ENCODE peak calls at places on chromosomes 3 and 15, in six cellular contexts. S is uterus, U is body of pancreas, J is Peyer's patch, X is adrenal gland, E is H54. G is an unnamed sample.

GRCh38 chr3:108590443-108590842 is 921 bp downstream of the DZIP3 start:
- DNase-seq in X (no peak), E (no peak), J (no peak), U (no peak), S (no peak), G (no peak)

GRCh38 chr15:78873796-78874761 is 1.4 kb downstream of the MORF4L1 start:
- DNase-seq in S (peak; percentile 31), J (peak; percentile 41), U (no peak), E (no peak), X (peak; percentile 60), G (no peak)

GRCh38 chr15:50042775-50043174 is 76.3 kb downstream of the ATP8B4 start:
- DNase-seq in E (no peak), J (no peak), X (no peak), S (no peak), U (no peak), G (no peak)

GRCh38 chr3:125055165-125055912 is 458 bp downstream of the HEG1 start:
- DNase-seq in E (no peak), X (peak; percentile 33), U (no peak), S (peak; percentile 56), J (no peak), G (peak; percentile 48)

GRCh38 chr3:164550857-164551256 is 527.4 kb downstream of the SI start:
- DNase-seq in U (no peak), S (no peak), J (no peak), E (no peak), X (no peak), G (no peak)

GRCh38 chr3:124513610-124513997 is 216.6 kb upstream of the UMPS start:
- DNase-seq in E (no peak), U (no peak), X (no peak), J (no peak), S (no peak), G (no peak)

GRCh38 chr3:171295502-171296373 is 164.5 kb downstream of the TNIK start:
- DNase-seq in U (no peak), J (no peak), S (no peak), E (no peak), X (no peak), G (no peak)

GRCh38 chr15:33116218-33116617 is 78.3 kb downstream of the FMN1 start:
- DNase-seq in S (no peak), X (no peak), E (no peak), J (no peak), U (no peak), G (no peak)

GRCh38 chr3:23075478-23075877 is 127.6 kb upstream of the UBE2E2 start:
- DNase-seq in U (no peak), S (no peak), X (no peak), J (no peak), E (no peak), G (no peak)

GRCh38 chr3:117063910-117064309 is 354.3 kb downstream of the TUSC7 start:
- DNase-seq in J (no peak), U (no peak), S (no peak), X (no peak), E (no peak), G (no peak)

GRCh38 chr3:189773056-189773455 is 141.9 kb downstream of the TP63 start:
- DNase-seq in U (no peak), S (no peak), X (no peak), J (no peak), E (no peak), G (no peak)

GRCh38 chr3:9169951-9170850 is 79.2 kb downstream of the SRGAP3 start:
- DNase-seq in E (no peak), J (no peak), X (no peak), S (no peak), U (no peak), G (no peak)

GRCh38 chr15:47750030-47750739 is 32.9 kb downstream of the SEMA6D start:
- DNase-seq in S (no peak), J (no peak), X (no peak), E (peak; percentile 15), U (no peak), G (no peak)

GRCh38 chr3:18507333-18507732 is 82.2 kb upstream of the SATB1 start:
- DNase-seq in X (no peak), E (no peak), J (no peak), S (no peak), U (no peak), G (no peak)

DNA sequence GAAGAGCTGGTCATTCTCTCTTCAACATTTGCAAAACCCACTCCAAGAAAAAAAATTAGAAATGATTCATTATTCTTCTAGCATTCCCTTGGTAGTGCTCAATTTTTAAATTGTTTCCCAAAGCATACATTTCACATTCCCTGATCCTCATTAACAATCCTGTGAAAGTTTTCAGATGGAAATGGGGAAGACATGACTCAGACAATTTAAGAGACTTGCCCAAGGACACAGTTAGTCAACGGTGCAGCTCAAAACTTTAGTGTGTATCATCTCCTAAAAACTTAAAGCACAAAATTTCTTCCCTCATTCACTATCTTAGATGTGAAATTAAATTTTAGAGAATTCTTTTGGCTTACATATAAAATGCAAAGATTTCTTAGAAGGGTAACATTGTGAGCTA is 17.1 kb upstream of the ABI3BP start:
- DNase-seq in U (no peak), J (no peak), X (no peak), S (no peak), E (no peak), G (no peak)
- TF ChIP-seq POLR2A in U (no peak), J (no peak), X (no peak), S (no peak), E (no peak), G (no peak)

GRCh38 chr3:17151598-17152373 is 267.0 kb downstream of the PLCL2 start:
- DNase-seq in U (no peak), X (peak; percentile 84), S (no peak), J (peak; percentile 38), E (no peak), G (peak; percentile 64)
- TF ChIP-seq POLR2A in U (no peak), X (no peak), S (no peak), J (no peak), E (no peak), G (no peak)

DNA sequence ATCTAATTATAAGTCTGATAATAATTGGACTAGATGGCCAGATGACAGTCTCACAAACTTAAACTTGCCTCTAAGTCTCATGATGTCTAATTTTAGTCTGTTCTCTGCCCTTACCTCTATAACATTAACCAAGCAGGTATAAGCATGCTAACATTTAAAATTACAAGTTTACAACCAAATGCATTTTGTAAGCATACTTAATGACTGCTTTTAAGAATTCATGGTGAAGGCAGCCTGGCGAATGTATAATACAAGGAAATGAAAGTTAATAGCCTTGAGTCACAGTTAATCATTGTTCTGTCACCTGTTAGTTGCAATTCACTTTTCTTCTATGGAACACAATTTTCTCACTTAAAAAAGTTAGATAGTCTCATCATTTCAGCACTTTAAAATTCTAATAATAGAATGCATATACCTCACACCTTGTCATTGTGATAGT is 16.5 kb downstream of the BCHE start:
- DNase-seq in J (no peak), U (no peak), E (no peak), S (no peak), X (no peak), G (no peak)
- TF ChIP-seq POLR2A in J (no peak), U (no peak), E (no peak), S (no peak), X (no peak), G (no peak)

GRCh38 chr15:24957691-24958090 is 2.9 kb downstream of the SNRPN start:
- DNase-seq in S (no peak), E (no peak), U (no peak), X (peak; percentile 9), J (no peak), G (no peak)

GRCh38 chr15:24955549-24955929 is 752 bp downstream of the SNRPN start:
- DNase-seq in S (peak; percentile 18), X (peak; percentile 28), E (no peak), J (no peak), U (peak; percentile 17), G (no peak)

GRCh38 chr15:24961967-24962366 is 7.2 kb downstream of the SNRPN start:
- DNase-seq in J (no peak), X (no peak), E (no peak), S (no peak), U (no peak), G (no peak)

GRCh38 chr15:24954783-24955548 is at the start of the genes SNRPN and SNURF:
- DNase-seq in E (peak; percentile 15), X (peak; percentile 85), U (peak; percentile 69), S (peak; percentile 64), J (peak; percentile 71), G (peak; percentile 27)

DNA sequence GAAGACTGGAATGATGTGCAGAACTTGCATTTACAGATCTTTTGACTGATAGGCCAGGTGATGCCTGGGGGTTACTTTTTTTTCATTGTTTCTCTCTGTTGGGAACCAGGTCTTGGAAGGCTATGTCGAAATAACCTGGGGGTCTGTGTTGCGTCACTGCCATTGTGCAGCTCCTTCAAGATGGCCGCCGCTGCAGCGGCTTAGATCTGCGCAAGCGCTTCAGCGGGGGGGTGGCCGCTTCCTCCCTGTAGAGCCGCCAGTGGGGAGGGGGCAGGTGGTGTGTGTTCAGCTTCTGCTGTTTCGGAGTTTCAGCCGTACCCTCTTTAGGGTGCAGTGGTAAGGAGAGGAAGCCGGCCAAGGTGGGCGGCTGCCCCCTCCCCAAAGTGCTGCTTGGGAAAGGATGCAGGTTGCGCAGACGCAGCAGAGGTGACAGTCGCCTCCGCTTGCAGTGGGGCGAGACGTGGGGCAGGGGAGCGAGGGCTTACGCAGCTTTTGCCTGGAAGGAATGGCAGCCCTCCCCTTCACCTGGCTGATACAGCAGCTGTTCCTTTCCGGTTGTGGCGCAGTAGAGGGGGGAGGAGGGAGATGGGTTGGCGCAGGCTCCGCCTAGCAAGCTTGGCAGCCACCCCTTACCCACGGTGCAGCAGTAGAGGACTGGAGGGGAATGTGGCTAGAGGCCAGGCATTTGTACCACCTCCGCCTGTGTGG is 1.5 kb downstream of the SNRPN start:
- DNase-seq in U (peak; percentile 70), S (peak; percentile 58), X (peak; percentile 82), E (peak; percentile 8), J (peak; percentile 79), G (peak; percentile 30)
- TF ChIP-seq POLR2A in U (peak; percentile 67), S (peak; percentile 19), X (peak; percentile 86), E (no peak), J (no peak), G (peak; percentile 35)

GRCh38 chr3:65924762-65925161 is 114.0 kb downstream of the MAGI1 start:
- DNase-seq in U (no peak), X (no peak), E (no peak), S (no peak), J (no peak), G (no peak)

GRCh38 chr3:65925254-65925954 is 113.3 kb downstream of the MAGI1 start:
- DNase-seq in S (no peak), U (no peak), E (no peak), J (no peak), X (peak; percentile 27), G (no peak)

GRCh38 chr3:65927576-65927975 is 111.1 kb downstream of the MAGI1 start:
- DNase-seq in E (no peak), J (no peak), X (no peak), S (no peak), U (no peak), G (no peak)

GRCh38 chr3:65930650-65931049 is 108.1 kb downstream of the MAGI1 start:
- DNase-seq in S (no peak), J (no peak), U (no peak), E (no peak), X (no peak), G (no peak)

DNA sequence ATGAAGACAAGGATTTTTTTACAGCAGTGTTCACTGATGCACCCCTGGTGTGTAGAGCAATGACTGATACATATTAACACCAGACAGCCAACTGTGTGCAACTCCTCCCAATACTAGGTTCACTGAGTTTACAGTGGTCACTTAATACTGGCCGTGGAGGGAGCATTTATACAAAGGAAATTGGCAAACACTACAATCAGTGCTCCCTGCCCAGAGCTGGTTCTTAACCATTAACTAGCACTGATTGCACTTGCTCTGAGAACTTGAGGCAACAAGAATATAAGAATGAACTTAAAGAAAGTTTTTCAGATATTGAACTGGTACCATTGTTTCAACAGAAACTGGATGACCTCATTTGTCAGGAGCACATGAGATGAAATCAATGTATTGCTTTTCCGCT is 110.6 kb downstream of the MAGI1 start:
- DNase-seq in E (no peak), S (no peak), J (no peak), X (no peak), U (no peak), G (no peak)
- TF ChIP-seq POLR2A in E (no peak), S (no peak), J (no peak), X (no peak), U (no peak), G (no peak)

G was measured in GM12891.